ENCODE peak calls at places on chromosomes 2 and 18, in seven cellular contexts. One of them, this sample, is unnamed.

GRCh38 chr18:23291456-23292205 is 156.3 kb downstream of the CABLES1 start:
- DNase-seq in neural progenitor cell: no peak
- DNase-seq in choroid plexus epithelial cell: peak
- DNase-seq in GM12864: no peak
- DNase-seq in GM23338: no peak
- DNase-seq in bronchial epithelial cell: peak
- DNase-seq in ovary: no peak
- DNase-seq in this sample: no peak

GRCh38 chr2:7377861-7378569 is 460.8 kb downstream of the RNF144A start:
- DNase-seq in neural progenitor cell: peak
- DNase-seq in choroid plexus epithelial cell: no peak
- DNase-seq in GM12864: no peak
- DNase-seq in GM23338: peak
- DNase-seq in bronchial epithelial cell: peak
- DNase-seq in ovary: peak
- DNase-seq in this sample: no peak

GRCh38 chr2:216132585-216132984 is 23.4 kb downstream of the XRCC5 start:
- DNase-seq in neural progenitor cell: no peak
- DNase-seq in choroid plexus epithelial cell: no peak
- DNase-seq in GM12864: no peak
- DNase-seq in GM23338: no peak
- DNase-seq in bronchial epithelial cell: no peak
- DNase-seq in ovary: no peak
- DNase-seq in this sample: no peak

GRCh38 chr2:101921319-101921960 is 70.3 kb upstream of the IL1R2 start:
- DNase-seq in neural progenitor cell: no peak
- DNase-seq in choroid plexus epithelial cell: no peak
- DNase-seq in GM12864: no peak
- DNase-seq in GM23338: no peak
- DNase-seq in bronchial epithelial cell: no peak
- DNase-seq in ovary: no peak
- DNase-seq in this sample: no peak

GRCh38 chr2:26696352-26696816 is 3.9 kb downstream of the KCNK3 start:
- DNase-seq in neural progenitor cell: no peak
- DNase-seq in choroid plexus epithelial cell: peak
- DNase-seq in GM12864: no peak
- DNase-seq in GM23338: no peak
- DNase-seq in bronchial epithelial cell: peak
- DNase-seq in ovary: no peak
- DNase-seq in this sample: no peak

GRCh38 chr2:38716185-38716584 is 35.0 kb downstream of the SRSF7 start:
- DNase-seq in neural progenitor cell: no peak
- DNase-seq in choroid plexus epithelial cell: peak
- DNase-seq in GM12864: no peak
- DNase-seq in GM23338: no peak
- DNase-seq in bronchial epithelial cell: peak
- DNase-seq in ovary: no peak
- DNase-seq in this sample: no peak

GRCh38 chr2:241813806-241814570 is 5.0 kb downstream of the NEU4 start:
- DNase-seq in neural progenitor cell: no peak
- DNase-seq in choroid plexus epithelial cell: no peak
- DNase-seq in GM12864: no peak
- DNase-seq in GM23338: no peak
- DNase-seq in bronchial epithelial cell: no peak
- DNase-seq in ovary: no peak
- DNase-seq in this sample: peak

GRCh38 chr18:77422974-77423373 is 173.3 kb downstream of the GALR1 start:
- DNase-seq in neural progenitor cell: peak
- DNase-seq in choroid plexus epithelial cell: peak
- DNase-seq in GM12864: no peak
- DNase-seq in GM23338: peak
- DNase-seq in bronchial epithelial cell: no peak
- DNase-seq in ovary: no peak
- DNase-seq in this sample: no peak

GRCh38 chr2:191582355-191582754 is 95.6 kb upstream of the NABP1 start:
- DNase-seq in neural progenitor cell: no peak
- DNase-seq in choroid plexus epithelial cell: peak
- DNase-seq in GM12864: no peak
- DNase-seq in GM23338: no peak
- DNase-seq in bronchial epithelial cell: peak
- DNase-seq in ovary: no peak
- DNase-seq in this sample: no peak

GRCh38 chr2:150607471-150607870 is 120.0 kb upstream of the RND3 start:
- DNase-seq in neural progenitor cell: no peak
- DNase-seq in choroid plexus epithelial cell: peak
- DNase-seq in GM12864: no peak
- DNase-seq in GM23338: no peak
- DNase-seq in bronchial epithelial cell: no peak
- DNase-seq in ovary: no peak
- DNase-seq in this sample: no peak

GRCh38 chr2:73268368-73268830 is 15.9 kb downstream of the FBXO41 start:
- DNase-seq in neural progenitor cell: no peak
- DNase-seq in choroid plexus epithelial cell: no peak
- DNase-seq in GM12864: no peak
- DNase-seq in GM23338: no peak
- DNase-seq in bronchial epithelial cell: no peak
- DNase-seq in ovary: no peak
- DNase-seq in this sample: peak

GRCh38 chr2:109238580-109238979 is 109.6 kb downstream of the SH3RF3 start:
- DNase-seq in neural progenitor cell: no peak
- DNase-seq in choroid plexus epithelial cell: peak
- DNase-seq in GM12864: no peak
- DNase-seq in GM23338: no peak
- DNase-seq in bronchial epithelial cell: peak
- DNase-seq in ovary: no peak
- DNase-seq in this sample: peak

GRCh38 chr2:164456599-164456998 is 164.7 kb downstream of the GRB14 start:
- DNase-seq in neural progenitor cell: no peak
- DNase-seq in choroid plexus epithelial cell: peak
- DNase-seq in GM12864: no peak
- DNase-seq in GM23338: no peak
- DNase-seq in bronchial epithelial cell: no peak
- DNase-seq in ovary: no peak
- DNase-seq in this sample: no peak

GRCh38 chr2:229835601-229836283 is 86.1 kb downstream of the TRIP12 start:
- DNase-seq in neural progenitor cell: no peak
- DNase-seq in choroid plexus epithelial cell: peak
- DNase-seq in GM12864: no peak
- DNase-seq in GM23338: no peak
- DNase-seq in bronchial epithelial cell: no peak
- DNase-seq in ovary: no peak
- DNase-seq in this sample: no peak

GRCh38 chr2:10079192-10079930 is 850 bp downstream of the CYS1 start:
- DNase-seq in neural progenitor cell: peak
- DNase-seq in choroid plexus epithelial cell: peak
- DNase-seq in GM12864: no peak
- DNase-seq in GM23338: peak
- DNase-seq in bronchial epithelial cell: peak
- DNase-seq in ovary: peak
- DNase-seq in this sample: peak

GRCh38 chr2:1591978-1592907 is 152.1 kb downstream of the PXDN start:
- DNase-seq in neural progenitor cell: peak
- DNase-seq in choroid plexus epithelial cell: peak
- DNase-seq in GM12864: no peak
- DNase-seq in GM23338: peak
- DNase-seq in bronchial epithelial cell: peak
- DNase-seq in ovary: peak
- DNase-seq in this sample: no peak
- TF ChIP-seq CTCF in neural progenitor cell: peak
- TF ChIP-seq CTCF in choroid plexus epithelial cell: peak
- TF ChIP-seq CTCF in GM12864: no peak
- TF ChIP-seq CTCF in GM23338: peak
- TF ChIP-seq CTCF in bronchial epithelial cell: peak
- TF ChIP-seq CTCF in ovary: peak
- TF ChIP-seq CTCF in this sample: no peak

GRCh38 chr2:143850084-143850483 is 669.8 kb downstream of the ZEB2 start:
- DNase-seq in neural progenitor cell: no peak
- DNase-seq in choroid plexus epithelial cell: peak
- DNase-seq in GM12864: no peak
- DNase-seq in GM23338: no peak
- DNase-seq in bronchial epithelial cell: no peak
- DNase-seq in ovary: no peak
- DNase-seq in this sample: no peak

GRCh38 chr2:143847257-143847656 is 672.7 kb downstream of the ZEB2 start:
- DNase-seq in neural progenitor cell: no peak
- DNase-seq in choroid plexus epithelial cell: no peak
- DNase-seq in GM12864: no peak
- DNase-seq in GM23338: no peak
- DNase-seq in bronchial epithelial cell: no peak
- DNase-seq in ovary: no peak
- DNase-seq in this sample: no peak

GRCh38 chr2:143856973-143857372 is 662.9 kb downstream of the ZEB2 start:
- DNase-seq in neural progenitor cell: no peak
- DNase-seq in choroid plexus epithelial cell: peak
- DNase-seq in GM12864: no peak
- DNase-seq in GM23338: no peak
- DNase-seq in bronchial epithelial cell: peak
- DNase-seq in ovary: no peak
- DNase-seq in this sample: no peak

DNA sequence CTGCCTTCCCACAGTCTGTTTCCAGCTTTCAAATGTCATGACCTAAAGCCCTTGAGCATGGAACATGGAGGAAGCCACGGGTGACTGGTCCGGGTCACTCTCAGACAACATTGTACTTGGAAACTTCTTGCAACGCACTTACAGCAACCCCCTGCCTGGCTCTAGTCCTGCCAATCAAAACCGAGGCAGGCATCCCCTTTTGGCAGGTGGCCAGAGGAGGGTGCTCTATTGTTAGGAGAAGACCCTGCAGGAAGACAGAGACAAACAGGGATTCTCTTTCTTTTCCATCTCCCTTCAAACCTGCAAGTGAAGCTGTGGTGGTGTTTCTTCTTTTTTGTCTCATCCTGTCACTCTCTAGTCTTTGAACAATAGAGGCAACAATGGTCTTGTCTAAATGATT is 667.2 kb downstream of the ZEB2 start:
- DNase-seq in neural progenitor cell: peak
- DNase-seq in choroid plexus epithelial cell: no peak
- DNase-seq in GM12864: no peak
- DNase-seq in GM23338: peak
- DNase-seq in bronchial epithelial cell: no peak
- DNase-seq in ovary: no peak
- DNase-seq in this sample: no peak
- TF ChIP-seq CTCF in neural progenitor cell: peak
- TF ChIP-seq CTCF in choroid plexus epithelial cell: no peak
- TF ChIP-seq CTCF in GM12864: no peak
- TF ChIP-seq CTCF in GM23338: peak
- TF ChIP-seq CTCF in bronchial epithelial cell: no peak
- TF ChIP-seq CTCF in ovary: no peak
- TF ChIP-seq CTCF in this sample: no peak

GRCh38 chr18:13270279-13270911 is 51.8 kb downstream of the LDLRAD4 start:
- DNase-seq in neural progenitor cell: no peak
- DNase-seq in choroid plexus epithelial cell: no peak
- DNase-seq in GM12864: no peak
- DNase-seq in GM23338: no peak
- DNase-seq in bronchial epithelial cell: no peak
- DNase-seq in ovary: no peak
- DNase-seq in this sample: no peak

GRCh38 chr18:13269599-13270011 is 51.0 kb downstream of the LDLRAD4 start:
- DNase-seq in neural progenitor cell: no peak
- DNase-seq in choroid plexus epithelial cell: no peak
- DNase-seq in GM12864: no peak
- DNase-seq in GM23338: no peak
- DNase-seq in bronchial epithelial cell: no peak
- DNase-seq in ovary: no peak
- DNase-seq in this sample: no peak

GRCh38 chr18:13268035-13268700 is 49.6 kb downstream of the LDLRAD4 start:
- DNase-seq in neural progenitor cell: peak
- DNase-seq in choroid plexus epithelial cell: peak
- DNase-seq in GM12864: no peak
- DNase-seq in GM23338: peak
- DNase-seq in bronchial epithelial cell: no peak
- DNase-seq in ovary: no peak
- DNase-seq in this sample: no peak

GRCh38 chr18:13267517-13267916 is 49.0 kb downstream of the LDLRAD4 start:
- DNase-seq in neural progenitor cell: no peak
- DNase-seq in choroid plexus epithelial cell: no peak
- DNase-seq in GM12864: no peak
- DNase-seq in GM23338: no peak
- DNase-seq in bronchial epithelial cell: no peak
- DNase-seq in ovary: no peak
- DNase-seq in this sample: no peak

DNA sequence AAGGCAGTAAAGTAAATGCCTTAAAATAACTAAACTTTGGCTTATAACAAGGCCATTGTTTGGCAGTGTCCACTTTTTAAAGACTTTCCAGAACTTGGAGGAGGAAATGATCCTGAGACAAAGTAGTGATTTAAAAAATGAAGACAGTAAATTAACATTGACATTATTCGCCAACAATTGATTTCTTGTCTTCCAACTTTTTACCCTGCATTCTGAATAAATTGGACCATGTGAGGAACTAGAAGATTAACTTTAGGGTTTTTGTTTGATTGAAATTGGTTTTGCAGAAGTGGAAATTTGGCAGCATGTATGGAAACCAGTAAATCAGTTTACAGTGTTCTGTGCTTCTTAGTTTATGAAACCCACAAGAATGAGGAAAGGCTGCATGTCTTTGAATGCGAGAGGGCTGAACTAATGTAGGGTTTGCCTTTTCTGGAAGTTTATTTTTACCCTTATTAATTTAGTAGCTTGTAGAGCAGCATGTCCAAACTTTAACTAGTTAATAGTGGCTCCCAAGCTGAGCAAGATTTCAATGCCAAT is 50.3 kb downstream of the LDLRAD4 start:
- DNase-seq in neural progenitor cell: no peak
- DNase-seq in choroid plexus epithelial cell: peak
- DNase-seq in GM12864: no peak
- DNase-seq in GM23338: no peak
- DNase-seq in bronchial epithelial cell: no peak
- DNase-seq in ovary: no peak
- DNase-seq in this sample: no peak
- TF ChIP-seq CTCF in neural progenitor cell: no peak
- TF ChIP-seq CTCF in choroid plexus epithelial cell: no peak
- TF ChIP-seq CTCF in GM12864: no peak
- TF ChIP-seq CTCF in GM23338: no peak
- TF ChIP-seq CTCF in bronchial epithelial cell: no peak
- TF ChIP-seq CTCF in ovary: no peak
- TF ChIP-seq CTCF in this sample: no peak

DNA sequence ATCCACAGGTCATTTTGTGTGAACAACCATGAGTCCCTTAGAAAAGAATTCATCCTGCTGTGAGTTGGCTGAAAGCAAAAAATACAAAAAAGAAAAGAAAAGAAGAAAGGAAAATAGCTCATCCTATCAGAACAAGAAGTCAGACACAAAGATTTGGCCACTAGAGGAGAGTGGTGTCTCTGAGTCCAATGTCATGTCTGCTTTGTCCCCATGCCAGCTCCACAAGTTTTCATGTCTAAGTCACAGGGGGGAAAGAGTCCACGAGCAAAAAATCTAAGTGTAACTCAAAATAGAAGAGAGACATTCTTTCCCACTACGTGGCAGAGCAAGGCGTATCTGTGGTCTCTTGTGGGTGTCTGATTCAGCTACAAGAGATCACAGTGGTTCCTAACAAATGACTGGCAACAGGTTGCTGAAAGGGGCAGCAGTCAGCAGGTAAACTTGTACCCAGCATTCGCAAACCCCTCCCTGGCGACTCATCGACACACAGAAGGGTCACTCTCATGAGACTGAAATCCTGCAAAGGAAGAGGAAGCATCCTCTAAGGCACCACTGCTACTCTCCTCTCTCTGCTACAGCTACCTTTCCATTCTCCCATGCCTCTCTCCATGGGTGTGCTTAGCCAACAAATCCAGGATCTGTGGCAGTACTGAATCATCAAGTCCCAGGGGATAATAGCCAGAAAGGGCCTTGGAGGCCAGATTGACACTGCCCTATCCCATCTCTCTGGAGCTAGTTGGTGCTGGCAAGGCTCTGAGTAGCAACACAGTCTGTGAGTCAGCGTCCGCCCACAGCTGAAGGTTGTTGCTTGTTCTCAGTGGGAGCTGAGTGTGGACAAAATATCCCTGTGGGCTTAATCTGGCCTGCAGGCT is 123.0 kb upstream of the SLC39A10 start:
- DNase-seq in neural progenitor cell: no peak
- DNase-seq in choroid plexus epithelial cell: peak
- DNase-seq in GM12864: no peak
- DNase-seq in GM23338: peak
- DNase-seq in bronchial epithelial cell: peak
- DNase-seq in ovary: peak
- DNase-seq in this sample: no peak
- TF ChIP-seq CTCF in neural progenitor cell: no peak
- TF ChIP-seq CTCF in choroid plexus epithelial cell: peak
- TF ChIP-seq CTCF in GM12864: peak
- TF ChIP-seq CTCF in GM23338: no peak
- TF ChIP-seq CTCF in bronchial epithelial cell: no peak
- TF ChIP-seq CTCF in ovary: no peak
- TF ChIP-seq CTCF in this sample: peak